ENCODE peak calls at places on chromosome 20, in four cellular contexts. P is psoas muscle, Q is heart right ventricle, S is progenitor cell of endocrine pancreas. T is an unnamed sample.

GRCh38 chr20:23161968-23162696 is 76.0 kb upstream of the CD93 start:
- DNase-seq in P (peak), Q (peak), S (no peak), T (no peak)

GRCh38 chr20:53676987-53677386 is 83.3 kb upstream of the ZNF217 start:
- DNase-seq in P (no peak), Q (no peak), S (no peak), T (no peak)

GRCh38 chr20:53677447-53678314 is 84.0 kb upstream of the ZNF217 start:
- DNase-seq in P (no peak), Q (peak), S (no peak), T (peak)

GRCh38 chr20:7851031-7851490 is 89.2 kb downstream of the HAO1 start:
- DNase-seq in P (no peak), Q (no peak), S (no peak), T (no peak)

GRCh38 chr20:54207743-54208491 is at the start of gene PFDN4:
- DNase-seq in P (peak), Q (peak), S (peak), T (peak)

GRCh38 chr20:22583773-22584629 is at the start of gene FOXA2:
- DNase-seq in P (no peak), Q (no peak), S (peak), T (no peak)

GRCh38 chr20:48761023-48761785 is 66.6 kb downstream of the PREX1 start:
- DNase-seq in P (no peak), Q (no peak), S (no peak), T (no peak)

GRCh38 chr20:13325033-13325432 is 104.0 kb downstream of the ISM1 start:
- DNase-seq in P (no peak), Q (no peak), S (no peak), T (peak)

GRCh38 chr20:58755751-58756524 is 63.3 kb downstream of the NPEPL1 start:
- DNase-seq in P (no peak), Q (no peak), S (no peak), T (no peak)

GRCh38 chr20:45337367-45338120 is 10.7 kb downstream of the SDC4 start:
- DNase-seq in P (peak), Q (peak), S (no peak), T (no peak)

GRCh38 chr20:33442136-33443005 is 1.2 kb downstream of the SNTA1 start:
- DNase-seq in P (no peak), Q (no peak), S (no peak), T (no peak)

GRCh38 chr20:44247676-44248419 is 740 bp downstream of the GDAP1L1 start:
- DNase-seq in P (no peak), Q (peak), S (peak), T (peak)

DNA sequence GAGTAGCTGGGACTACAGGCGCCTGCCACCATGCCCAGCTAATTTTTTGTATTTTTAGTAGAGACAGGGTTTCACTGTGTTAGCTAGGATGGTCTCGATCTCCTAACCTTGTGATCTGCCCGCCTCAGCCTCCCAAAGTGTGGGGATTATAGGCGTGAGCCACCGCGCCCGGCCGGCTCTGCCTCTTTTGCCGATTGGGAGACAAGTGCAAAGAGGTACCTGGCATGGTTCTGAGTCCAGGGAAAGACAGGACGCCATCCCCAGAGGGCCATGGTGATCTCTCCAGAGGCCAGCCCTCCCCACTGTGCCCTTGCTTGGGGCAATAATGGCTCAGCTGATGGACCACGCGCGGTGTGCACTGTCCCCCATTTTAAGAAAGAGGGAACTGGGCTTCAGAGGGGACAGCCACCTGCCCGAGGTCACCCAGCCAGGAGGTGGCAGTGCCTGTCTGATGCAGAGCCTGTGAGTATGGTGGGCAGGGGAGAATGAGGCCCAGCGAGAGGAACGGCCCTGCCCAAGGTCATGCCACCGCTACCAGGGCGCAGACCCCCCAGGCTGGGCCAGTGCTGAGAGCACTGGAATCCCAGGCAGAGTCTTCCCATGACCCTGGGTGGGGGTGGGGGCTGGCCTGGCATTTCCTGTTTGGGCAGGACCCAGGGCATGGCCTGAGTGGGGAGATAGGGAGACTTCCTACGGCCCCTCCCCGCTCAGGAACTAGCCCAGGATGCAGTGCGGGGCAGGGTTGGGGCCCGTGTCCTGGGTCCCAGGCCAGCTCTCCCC is 61.0 kb downstream of the SNAI1 start:
- DNase-seq in P (no peak), Q (no peak), S (no peak), T (no peak)
- TF ChIP-seq CTCF in P (no peak), Q (no peak), S (no peak), T (no peak)

GRCh38 chr20:17859616-17860232 is 108.9 kb downstream of the SNX5 start:
- DNase-seq in P (no peak), Q (peak), S (no peak), T (no peak)
- TF ChIP-seq CTCF in P (no peak), Q (peak), S (no peak), T (no peak)

DNA sequence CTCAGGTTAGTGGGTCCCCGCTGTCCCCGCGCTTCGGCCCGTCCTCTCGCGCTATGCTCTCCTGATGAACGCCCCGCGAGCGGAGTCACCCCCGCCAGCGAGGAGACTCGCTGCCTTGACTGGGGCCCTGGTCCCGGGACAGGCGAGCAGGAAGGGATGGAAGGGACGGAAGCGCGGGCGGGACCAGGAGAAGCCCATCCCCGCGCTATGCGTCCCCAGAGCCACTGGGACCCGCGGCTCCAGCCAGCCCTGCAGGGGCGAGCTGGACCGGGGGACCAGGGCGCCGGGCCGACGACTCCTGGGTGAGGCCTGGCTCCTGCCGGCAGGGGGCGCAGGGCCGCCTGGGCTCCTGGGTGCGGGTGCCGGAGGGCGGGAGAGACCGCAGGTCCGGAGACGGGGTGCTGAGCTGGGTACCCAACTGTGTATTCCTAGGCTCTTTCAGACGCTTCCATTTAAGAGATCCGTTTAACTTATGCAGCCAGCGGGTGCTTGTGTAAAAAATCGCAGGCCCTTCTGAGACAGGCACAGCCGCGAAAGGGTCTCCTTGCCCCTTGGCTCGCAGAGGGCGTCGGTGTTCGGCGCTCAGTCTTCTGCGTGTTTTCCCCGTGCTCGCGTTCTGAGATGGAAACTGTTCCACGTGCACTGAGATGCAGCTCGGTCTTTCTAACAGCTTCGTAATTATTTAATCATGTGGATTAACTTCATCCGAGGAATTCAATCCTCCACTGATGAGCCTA is 580 bp upstream of the SYCP2 start:
- DNase-seq in P (peak), Q (peak), S (peak), T (peak)
- TF ChIP-seq CTCF in P (peak), Q (peak), S (peak), T (peak)

GRCh38 chr20:57244627-57245214 is 21.7 kb downstream of the BMP7 start:
- DNase-seq in P (no peak), Q (no peak), S (no peak), T (no peak)
- TF ChIP-seq CTCF in P (no peak), Q (no peak), S (no peak), T (no peak)

DNA sequence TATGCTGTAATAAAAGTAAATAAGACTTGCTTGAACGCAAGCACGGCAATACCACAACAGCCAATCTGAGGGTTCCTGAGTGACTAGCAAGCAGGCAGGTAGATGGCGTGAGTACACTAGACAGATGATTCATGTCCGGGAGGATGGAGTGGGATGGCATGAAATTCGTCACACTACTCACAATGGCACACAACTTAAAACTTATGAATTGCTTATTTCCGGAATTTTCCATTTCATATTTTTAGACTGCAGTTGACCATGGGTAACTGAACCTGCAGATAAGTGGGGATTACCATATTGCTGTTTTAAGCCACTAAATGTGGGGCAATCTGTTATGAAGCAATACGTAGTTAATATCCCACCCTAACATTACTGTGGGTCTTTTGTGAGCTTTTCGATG is 93.6 kb upstream of the NFATC2 start:
- DNase-seq in P (no peak), Q (no peak), S (no peak), T (no peak)
- TF ChIP-seq CTCF in P (no peak), Q (no peak), S (no peak), T (no peak)

DNA sequence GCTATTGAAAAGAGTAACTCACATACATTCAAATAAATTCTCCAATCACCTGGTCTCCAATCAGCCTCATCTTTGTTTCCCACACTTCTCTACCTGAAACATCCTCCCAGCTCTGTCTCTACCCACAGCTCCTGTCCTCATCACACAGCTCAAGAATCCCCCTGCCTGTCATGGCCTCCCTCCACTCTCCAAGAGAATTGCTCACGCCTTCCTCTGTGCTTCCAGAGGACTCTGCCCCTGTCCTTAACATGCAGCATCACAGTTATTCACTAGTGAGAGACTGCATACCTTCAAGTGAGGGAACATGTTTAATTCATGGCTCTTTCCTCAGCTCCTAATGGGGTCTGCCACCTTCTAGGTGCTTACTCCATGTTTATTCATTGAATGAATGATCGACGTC is 295.9 kb downstream of the MAFB start:
- DNase-seq in P (no peak), Q (no peak), S (no peak), T (no peak)
- TF ChIP-seq CTCF in P (no peak), Q (no peak), S (no peak), T (no peak)

DNA sequence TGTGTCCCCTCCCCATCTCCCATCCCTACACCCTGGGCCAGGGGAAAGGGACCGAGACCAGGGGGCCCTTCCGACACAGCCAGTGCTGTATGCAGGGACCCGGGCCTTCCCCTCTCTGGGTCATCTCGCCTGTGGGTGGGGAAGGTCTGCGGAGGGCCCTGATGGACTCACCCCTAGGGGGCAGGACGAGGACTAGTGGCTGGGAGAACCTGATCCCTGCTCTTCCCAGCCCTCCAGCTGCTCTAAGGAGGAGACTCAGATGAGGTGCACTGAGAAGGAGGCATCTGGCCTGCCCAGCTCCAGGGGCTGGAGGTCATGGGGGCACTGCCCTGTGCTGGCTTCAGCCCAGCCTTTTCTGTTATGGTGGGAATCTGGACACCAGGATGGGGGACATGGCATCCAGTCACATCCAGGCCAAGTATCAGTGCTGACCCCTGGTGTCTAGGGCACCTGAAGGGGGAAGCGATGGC is 735 bp downstream of the MYL9 start:
- DNase-seq in P (peak), Q (peak), S (peak), T (peak)
- TF ChIP-seq CTCF in P (peak), Q (peak), S (peak), T (peak)

GRCh38 chr20:11894072-11894471 is 23.6 kb upstream of the BTBD3 start:
- DNase-seq in P (no peak), Q (no peak), S (no peak), T (no peak)

GRCh38 chr20:11888648-11889047 is 29.0 kb upstream of the BTBD3 start:
- DNase-seq in P (no peak), Q (no peak), S (no peak), T (no peak)

GRCh38 chr20:11890331-11891080 is 27.2 kb upstream of the BTBD3 start:
- DNase-seq in P (peak), Q (peak), S (peak), T (peak)

GRCh38 chr20:11891081-11891826 is 26.4 kb upstream of the BTBD3 start:
- DNase-seq in P (peak), Q (peak), S (peak), T (peak)

DNA sequence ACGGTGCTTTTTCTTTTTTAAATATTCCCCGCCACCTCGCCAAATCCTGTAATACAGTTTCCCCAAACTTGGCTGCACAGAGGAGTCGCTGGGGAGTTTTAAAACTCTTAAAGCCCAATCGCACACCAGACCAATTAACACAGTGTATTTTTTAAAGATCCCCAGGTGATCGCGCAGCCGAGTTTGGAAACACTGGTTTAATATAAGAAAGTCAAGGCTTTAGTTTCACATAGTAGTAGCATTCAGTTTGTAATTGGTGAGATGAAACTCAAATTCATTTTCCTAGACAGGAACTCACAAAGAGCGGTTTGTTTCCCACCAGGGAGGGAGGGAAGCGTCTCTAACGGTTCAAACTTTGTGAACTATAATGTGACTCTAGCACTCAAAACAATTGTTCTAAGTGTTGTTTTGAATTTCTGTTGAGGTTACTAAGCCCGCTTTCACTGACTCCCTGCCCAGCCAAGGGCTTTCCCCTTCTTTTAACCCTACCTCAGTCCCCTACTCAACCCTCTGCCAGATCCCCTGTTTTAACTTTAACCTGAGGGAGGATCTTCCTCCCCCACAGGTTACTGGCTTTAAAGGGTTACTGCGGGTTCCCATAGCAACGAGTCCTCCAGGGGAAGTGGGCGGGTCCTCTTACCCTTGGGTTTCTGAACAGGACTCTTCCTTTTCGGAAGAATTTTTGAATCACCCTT is 25.7 kb upstream of the BTBD3 start:
- DNase-seq in P (peak), Q (peak), S (peak), T (peak)
- TF ChIP-seq CTCF in P (no peak), Q (no peak), S (no peak), T (no peak)

GRCh38 chr20:39289316-39289715 is 327.2 kb downstream of the DHX35 start:
- DNase-seq in P (no peak), Q (no peak), S (no peak), T (no peak)
- TF ChIP-seq CTCF in P (peak), Q (peak), S (peak), T (no peak)

T was measured in glutamatergic neuron.